ENCODE peak calls at places on chromosomes 16 and 17, in six cellular contexts. Q is sigmoid colon, I is transverse colon, R is stomach, T is body of pancreas, D is HCT116. E is an unnamed sample. For H3K27me3, the result is how much of the 10 kb centered on the place peaks cover.

GRCh38 chr17:71085238-71086033 is 916.1 kb downstream of the KCNJ2 start:
- DNase-seq in D (peak), I (peak), Q (no peak), T (peak), R (peak), E (peak)

GRCh38 chr17:59627770-59628171 is 8.1 kb downstream of the CLTC start:
- DNase-seq in I (no peak), D (no peak), R (no peak), T (no peak), Q (no peak), E (no peak)

GRCh38 chr17:1997146-1997586 is 28.0 kb downstream of the RTN4RL1 start:
- DNase-seq in R (no peak), D (no peak), T (no peak), Q (no peak), I (no peak), E (no peak)

GRCh38 chr17:48382989-48383388 is 47.0 kb downstream of the SKAP1 start:
- DNase-seq in R (no peak), Q (no peak), D (no peak), I (no peak), T (no peak), E (no peak)

GRCh38 chr17:66737524-66737923 is 97.4 kb upstream of the CACNG5 start:
- DNase-seq in R (no peak), I (no peak), Q (peak), T (no peak), D (no peak), E (no peak)

GRCh38 chr17:46863383-46864121 is 12.2 kb downstream of the WNT9B start:
- DNase-seq in I (no peak), T (no peak), D (no peak), R (no peak), Q (no peak), E (no peak)

GRCh38 chr16:15961060-15961511 is 11.7 kb downstream of the ABCC1 start:
- DNase-seq in R (no peak), T (no peak), I (no peak), Q (no peak), D (no peak), E (no peak)

GRCh38 chr16:60200161-60200560 is 1466.0 kb upstream of the GOT2 start:
- DNase-seq in D (no peak), I (no peak), R (no peak), Q (no peak), T (no peak), E (no peak)

GRCh38 chr17:19000531-19001011 is 4.0 kb downstream of the FAM83G start:
- DNase-seq in R (peak), I (peak), Q (no peak), T (no peak), D (no peak), E (no peak)

GRCh38 chr17:4186244-4186920 is 43.4 kb downstream of the CYB5D2 start:
- DNase-seq in I (no peak), D (no peak), Q (no peak), R (no peak), T (no peak), E (no peak)

GRCh38 chr17:44308865-44309264 is 464 bp downstream of the RUNDC3A start:
- DNase-seq in R (no peak), D (no peak), Q (no peak), I (no peak), T (no peak), E (peak)

GRCh38 chr17:48113201-48113676 is 5.7 kb downstream of the SNX11 start:
- DNase-seq in I (no peak), Q (no peak), T (no peak), D (no peak), R (no peak), E (no peak)

GRCh38 chr17:63439682-63440081 is 6.4 kb downstream of the CYB561 start:
- DNase-seq in I (no peak), R (no peak), Q (no peak), D (no peak), T (no peak), E (no peak)

GRCh38 chr17:44006581-44007345 is 2.3 kb downstream of the NAGS start:
- DNase-seq in I (peak), D (peak), Q (peak), R (peak), T (peak), E (peak)

GRCh38 chr16:3020247-3020603 is at the start of gene TNFRSF12A:
- DNase-seq in I (peak), R (peak), D (peak), T (peak), Q (peak), E (peak)

GRCh38 chr17:30354731-30355130 is 20.9 kb upstream of the TMIGD1 start:
- DNase-seq in R (no peak), Q (no peak), D (no peak), I (no peak), T (no peak), E (no peak)

GRCh38 chr16:85395207-85395912 is 217.8 kb upstream of the GSE1 start:
- DNase-seq in Q (peak), R (peak), T (peak), I (peak), D (peak), E (peak)

GRCh38 chr16:47029724-47030123 is 56.2 kb upstream of the DNAJA2 start:
- DNase-seq in I (no peak), T (no peak), R (no peak), D (no peak), Q (no peak), E (no peak)

GRCh38 chr17:4187076-4187475 is 44.1 kb downstream of the CYB5D2 start:
- DNase-seq in D (no peak), R (no peak), T (no peak), I (no peak), Q (no peak), E (no peak)

GRCh38 chr16:73026754-73027654 is 20.9 kb downstream of the ZFHX3 start:
- DNase-seq in Q (peak), T (peak), D (no peak), R (no peak), I (no peak), E (no peak)

GRCh38 chr16:81758376-81758775 is 20.7 kb upstream of the PLCG2 start:
- DNase-seq in D (peak), T (no peak), Q (no peak), R (no peak), I (no peak), E (no peak)

GRCh38 chr17:11880714-11881113 is 116.6 kb downstream of the ZNF18 start:
- DNase-seq in R (no peak), Q (no peak), D (peak), I (peak), T (no peak), E (no peak)

GRCh38 chr17:4161179-4161559 is 18.2 kb downstream of the CYB5D2 start:
- DNase-seq in R (peak), I (no peak), T (no peak), Q (no peak), D (no peak), E (peak)

GRCh38 chr17:2770129-2770528 is 20.7 kb upstream of the CCDC92B start:
- DNase-seq in T (no peak), R (no peak), D (no peak), Q (no peak), I (no peak), E (no peak)

GRCh38 chr16:58011652-58012051 is 10.4 kb downstream of the USB1 start:
- DNase-seq in D (no peak), I (no peak), R (no peak), T (no peak), Q (no peak), E (no peak)

GRCh38 chr17:80210348-80211108 is 9.6 kb downstream of the SGSH start:
- DNase-seq in R (no peak), I (no peak), Q (no peak), T (no peak), D (no peak), E (no peak)

GRCh38 chr17:80212962-80213650 is 7.0 kb downstream of the SGSH start:
- DNase-seq in I (no peak), Q (no peak), D (no peak), T (no peak), R (no peak), E (no peak)

GRCh38 chr17:80214012-80214877 is 5.9 kb downstream of the SGSH start:
- DNase-seq in D (no peak), R (no peak), T (no peak), Q (no peak), I (no peak), E (no peak)

GRCh38 chr17:80213651-80213975 is 6.5 kb downstream of the SGSH start:
- DNase-seq in D (no peak), R (no peak), I (no peak), Q (no peak), T (no peak), E (no peak)

DNA sequence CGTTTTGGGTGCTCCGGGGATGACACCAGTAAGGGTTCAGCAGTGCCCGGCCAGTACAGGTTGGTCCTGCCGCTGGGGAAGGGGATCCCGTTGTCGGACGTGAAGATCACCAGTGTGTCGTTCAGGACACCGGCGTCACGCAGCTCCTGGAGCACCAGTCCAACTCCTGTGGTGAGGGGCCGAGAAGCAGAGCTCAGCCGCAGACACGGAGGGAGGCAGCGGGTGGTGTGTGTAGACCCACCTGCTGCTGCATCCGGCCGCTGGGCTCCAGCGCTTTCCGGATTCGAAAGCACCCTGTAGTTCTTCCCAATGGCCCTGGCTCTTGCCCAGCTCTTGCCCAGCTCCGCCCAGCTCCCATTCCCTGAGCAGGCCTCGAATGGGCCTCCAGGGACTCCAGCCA is 8.0 kb downstream of the SGSH start:
- DNase-seq in Q (no peak), D (no peak), R (no peak), I (no peak), T (no peak), E (no peak)
- TF ChIP-seq POLR2A in Q (no peak), D (no peak), R (no peak), I (no peak), T (no peak), E (no peak)

DNA sequence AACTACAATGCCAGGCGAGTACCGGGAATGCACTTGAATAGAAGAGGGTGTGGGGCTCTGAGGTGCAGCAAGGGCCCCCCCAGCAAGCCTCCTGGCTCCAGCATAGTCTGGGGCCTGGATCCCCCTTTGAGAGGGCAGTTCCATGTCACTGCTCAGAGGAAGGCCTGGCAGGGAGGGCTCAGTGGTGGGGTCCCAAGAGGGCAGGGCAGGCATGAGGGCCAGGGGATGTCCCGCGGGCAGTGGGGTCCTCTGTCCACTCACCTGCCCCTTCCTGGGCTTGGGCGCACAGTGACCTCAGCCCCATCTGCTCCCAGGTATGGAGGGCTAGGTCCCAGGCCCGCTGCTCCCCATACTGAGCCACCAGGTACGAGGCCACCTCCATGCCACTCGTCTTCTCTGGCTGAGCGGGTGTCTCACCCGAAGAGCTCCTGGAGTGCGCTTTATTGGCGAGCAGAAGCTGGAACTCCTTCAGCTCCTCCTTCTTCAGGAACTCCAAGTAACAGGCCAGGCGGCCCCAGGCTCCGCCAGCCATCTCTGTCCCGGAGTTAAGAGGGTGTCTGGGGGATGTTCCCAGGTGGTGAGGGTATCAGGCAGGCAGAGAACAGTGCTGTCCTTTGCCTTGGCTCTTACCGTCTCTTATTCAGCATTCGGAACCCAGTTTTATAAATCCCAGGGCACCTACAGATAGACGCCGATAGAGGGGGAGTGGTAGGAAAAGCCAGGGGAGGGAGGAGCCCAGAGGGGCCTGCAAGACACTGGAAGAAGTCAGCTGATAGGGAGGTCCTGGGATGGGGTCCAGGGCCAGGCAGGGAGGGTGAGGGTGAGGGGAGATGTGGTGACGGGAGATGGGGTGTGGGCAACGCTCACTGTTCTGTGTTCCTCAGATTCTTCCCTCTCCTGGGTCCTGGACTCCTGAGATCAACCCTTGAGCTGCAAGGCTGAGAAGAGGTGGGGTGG is 605 bp downstream of the NLRP1 start:
- DNase-seq in T (no peak), Q (no peak), I (no peak), R (no peak), D (no peak), E (peak)
- H3K27me3 ChIP-seq in T (under half), Q (under half), I (under half), R (under half), D (under half), E (under half)

GRCh38 chr17:61581611-61582349 is 9.2 kb downstream of the NACA2 start:
- DNase-seq in T (no peak), R (no peak), Q (no peak), D (no peak), I (no peak), E (no peak)
- TF ChIP-seq POLR2A in T (no peak), R (no peak), Q (no peak), D (no peak), I (no peak), E (no peak)

DNA sequence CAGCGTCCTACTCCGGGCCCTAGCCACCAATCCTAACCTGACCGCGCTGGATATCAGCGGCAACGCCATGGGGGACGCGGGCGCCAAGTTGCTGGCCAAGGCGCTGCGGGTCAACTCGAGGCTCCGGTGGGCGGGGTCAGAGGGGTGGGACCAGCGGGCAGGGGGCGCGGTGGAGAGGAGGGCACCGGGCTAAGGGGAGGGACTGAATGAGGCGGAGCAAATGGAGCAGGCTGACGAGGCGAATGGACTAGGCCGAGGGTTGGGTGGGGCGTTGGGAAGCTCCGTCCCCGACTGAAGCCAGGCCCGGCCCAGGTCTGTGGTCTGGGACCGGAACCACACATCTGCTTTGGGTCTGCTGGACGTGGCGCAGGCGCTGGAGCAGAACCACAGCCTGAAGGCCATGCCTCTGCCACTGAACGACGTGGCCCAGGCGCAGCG is 4.6 kb downstream of the CARMIL2 start:
- DNase-seq in I (no peak), R (no peak), Q (no peak), T (no peak), D (no peak), E (peak)
- H3K27me3 ChIP-seq in I (half or more), R (half or more), Q (half or more), T (under half), D (under half), E (under half)

GRCh38 chr17:28871056-28871579 is 16.3 kb downstream of the ERAL1 start:
- DNase-seq in T (no peak), I (no peak), Q (no peak), R (no peak), D (no peak), E (no peak)
- TF ChIP-seq POLR2A in T (no peak), I (no peak), Q (no peak), R (no peak), D (no peak), E (no peak)

DNA sequence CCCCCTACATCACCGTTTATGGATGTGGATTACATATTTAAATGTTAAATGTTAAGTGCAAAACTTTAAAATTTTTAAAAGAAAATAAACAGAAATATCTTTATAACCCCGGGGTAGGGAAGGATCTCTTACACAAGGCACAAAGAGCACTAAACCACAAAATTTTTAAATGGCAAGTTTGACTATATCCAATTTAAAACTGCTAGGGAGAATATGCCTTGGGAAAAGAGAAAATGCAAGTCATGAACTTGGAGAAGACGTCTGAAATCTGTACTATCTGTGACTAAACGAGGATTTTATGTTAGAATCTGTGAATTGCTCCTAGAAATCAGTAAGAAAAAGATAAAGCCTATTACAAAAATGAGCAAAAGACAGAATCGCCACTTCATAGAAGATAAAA is 28.7 kb upstream of the SLFN13 start:
- DNase-seq in Q (no peak), R (no peak), D (no peak), I (no peak), T (no peak), E (no peak)
- H3K27me3 ChIP-seq in Q (under half), R (under half), D (under half), I (under half), T (under half), E (under half)

GRCh38 chr16:31032736-31033708 is at the start of gene STX4:
- DNase-seq in T (peak), Q (peak), R (peak), D (peak), I (peak), E (peak)
- TF ChIP-seq POLR2A in T (peak), Q (no peak), R (no peak), D (no peak), I (peak), E (peak)

DNA sequence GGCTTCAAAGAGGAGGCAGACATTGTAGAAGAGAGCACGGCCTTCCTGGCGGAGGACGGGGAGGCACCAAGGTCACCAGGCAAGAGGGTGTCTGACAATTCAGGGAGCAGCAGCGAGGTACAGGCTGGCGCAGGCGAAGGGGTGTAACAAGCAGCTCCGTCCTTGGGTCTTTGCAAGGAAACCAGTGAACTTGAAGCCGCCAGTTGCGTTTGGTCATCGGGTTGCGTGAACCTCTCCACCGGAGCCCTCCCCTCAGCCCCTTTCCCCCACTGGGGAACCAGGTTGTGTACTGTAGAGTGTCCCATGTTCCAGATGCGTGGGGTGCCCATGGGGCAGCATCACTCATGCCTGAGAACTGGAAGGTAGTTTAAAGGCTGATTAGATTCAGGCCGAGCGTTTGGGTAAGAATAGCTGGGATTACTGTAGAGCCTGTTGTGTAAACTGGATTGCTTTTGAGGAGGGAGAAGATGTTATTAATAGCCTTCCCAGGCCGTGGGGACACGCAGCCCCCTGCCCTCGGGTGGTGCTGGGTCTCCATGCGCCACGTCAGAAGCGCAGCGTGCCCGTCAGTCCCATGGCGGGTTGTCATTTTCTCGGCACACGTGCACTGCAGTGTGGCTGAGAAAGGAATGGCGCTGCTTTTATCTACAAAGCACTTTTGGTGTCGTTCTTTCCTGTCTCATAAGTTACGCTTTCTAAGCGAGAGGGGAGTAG is 2.5 kb downstream of the MRPL12 start:
- DNase-seq in R (no peak), I (no peak), T (no peak), D (no peak), Q (no peak), E (no peak)
- H3K27me3 ChIP-seq in R (under half), I (under half), T (under half), D (under half), Q (under half), E (under half)